ENCODE peak calls at places on chromosomes 13 and 19, in seven cellular contexts. T is HCT116, K is body of pancreas, C is heart left ventricle, I is endothelial cell of umbilical vein, J is esophagus squamous epithelium, Q is breast epithelium. D is an unnamed sample.

GRCh38 chr13:52744842-52745241 is 5.2 kb upstream of the CNMD start:
- DNase-seq in Q (no peak), T (no peak), K (no peak), I (no peak), J (no peak), C (no peak), D (no peak)

GRCh38 chr13:49217962-49218492 is 2.1 kb upstream of the MLNR start:
- DNase-seq in C (no peak), Q (no peak), K (no peak), J (no peak), I (no peak), T (no peak), D (no peak)

GRCh38 chr13:32877491-32877890 is 138.7 kb upstream of the KL start:
- DNase-seq in J (no peak), K (no peak), Q (no peak), C (no peak), T (no peak), I (no peak), D (no peak)

GRCh38 chr19:10888421-10888866 is 17.1 kb downstream of the CARM1 start:
- DNase-seq in J (no peak), T (no peak), Q (no peak), C (no peak), K (no peak), I (no peak), D (no peak)

GRCh38 chr19:1354496-1355257 is 29.0 kb upstream of the NDUFS7 start:
- DNase-seq in Q (peak; percentile 84), C (peak; percentile 94), I (peak; percentile 88), J (no peak), T (peak; percentile 60), K (peak; percentile 91), D (peak; percentile 93)

GRCh38 chr19:2315818-2316353 is 7.9 kb upstream of the LINGO3 start:
- DNase-seq in I (peak; percentile 48), K (peak; percentile 75), C (peak; percentile 81), J (no peak), T (no peak), Q (no peak), D (peak; percentile 84)

GRCh38 chr19:5078179-5078578 is 109.3 kb downstream of the KDM4B start:
- DNase-seq in I (no peak), K (no peak), C (no peak), J (no peak), T (no peak), Q (no peak), D (no peak)

GRCh38 chr19:10270180-10270615 is 722 bp upstream of the ICAM1 start:
- DNase-seq in K (peak; percentile 78), J (no peak), T (no peak), Q (no peak), I (no peak), C (peak; percentile 87), D (peak; percentile 80)

GRCh38 chr13:109509154-109509905 is 277.1 kb downstream of the IRS2 start:
- DNase-seq in T (no peak), I (no peak), K (no peak), Q (no peak), C (no peak), J (no peak), D (no peak)

GRCh38 chr19:50555033-50555432 is 13.2 kb downstream of the LRRC4B start:
- DNase-seq in I (no peak), C (no peak), K (no peak), T (no peak), Q (no peak), J (no peak), D (no peak)

GRCh38 chr13:98792321-98792720 is 39.8 kb upstream of the SLC15A1 start:
- DNase-seq in C (no peak), Q (no peak), I (no peak), K (no peak), T (no peak), J (no peak), D (no peak)

GRCh38 chr13:33372251-33372919 is 86.8 kb upstream of the STARD13 start:
- DNase-seq in I (no peak), K (no peak), C (no peak), Q (no peak), T (no peak), J (no peak), D (no peak)

GRCh38 chr19:48608798-48609263 is 2.3 kb downstream of the SPACA4 start:
- DNase-seq in J (no peak), C (no peak), Q (no peak), K (no peak), I (no peak), T (peak; percentile 66), D (no peak)

GRCh38 chr13:87680298-87680697 is 9.1 kb downstream of the SLITRK5 start:
- DNase-seq in Q (no peak), T (no peak), C (no peak), I (no peak), K (peak; percentile 16), J (no peak), D (no peak)

GRCh38 chr19:12676384-12676792 is 5.3 kb downstream of the DHPS start:
- DNase-seq in C (peak; percentile 84), I (peak; percentile 60), T (peak; percentile 67), Q (peak; percentile 57), J (no peak), K (peak; percentile 83), D (peak; percentile 85)

GRCh38 chr19:56170261-56170660 is 5.5 kb upstream of the GALP start:
- DNase-seq in C (no peak), T (no peak), I (no peak), J (no peak), Q (no peak), K (peak; percentile 67), D (no peak)

GRCh38 chr19:46761418-46761831 is 15.2 kb upstream of the STRN4 start:
- DNase-seq in Q (peak; percentile 70), C (no peak), I (no peak), J (no peak), T (no peak), K (no peak), D (no peak)

GRCh38 chr13:95714142-95714832 is 37.3 kb downstream of the DNAJC3 start:
- DNase-seq in I (no peak), Q (no peak), K (no peak), C (no peak), T (no peak), J (no peak), D (no peak)

GRCh38 chr13:74290324-74290773 is 156.1 kb upstream of the KLF12 start:
- DNase-seq in Q (peak; percentile 51), K (peak; percentile 66), C (peak; percentile 24), J (no peak), T (peak; percentile 73), I (peak; percentile 5), D (no peak)

GRCh38 chr13:70034280-70034679 is 73.3 kb upstream of the ATXN8OS start:
- DNase-seq in C (no peak), K (no peak), I (no peak), T (no peak), J (no peak), Q (no peak), D (no peak)

GRCh38 chr19:42075364-42075615 is 676 bp upstream of the ZNF574 start:
- DNase-seq in I (no peak), T (no peak), K (no peak), C (no peak), J (no peak), Q (no peak), D (no peak)

GRCh38 chr13:33971305-33971819 is 153.4 kb downstream of the RFC3 start:
- DNase-seq in Q (no peak), J (no peak), C (no peak), T (no peak), I (no peak), K (no peak), D (no peak)

GRCh38 chr13:32537580-32538233 is 888 bp downstream of the N4BP2L2 start:
- DNase-seq in Q (peak; percentile 30), T (peak; percentile 6), K (peak; percentile 7), I (peak; percentile 6), J (no peak), C (peak; percentile 43), D (peak; percentile 59)

GRCh38 chr13:36999054-36999927 is at the start of gene ALG5:
- DNase-seq in K (peak; percentile 91), T (peak; percentile 72), J (peak; percentile 35), Q (peak; percentile 78), C (peak; percentile 94), I (peak; percentile 94), D (peak; percentile 93)

GRCh38 chr13:111924676-111925075 is 142.3 kb upstream of the SOX1 start:
- DNase-seq in T (no peak), K (no peak), I (no peak), J (no peak), C (no peak), Q (no peak), D (no peak)

GRCh38 chr19:13860679-13861391 is 16.1 kb upstream of the NANOS3 start:
- DNase-seq in K (no peak), J (no peak), I (no peak), Q (no peak), C (peak; percentile 27), T (no peak), D (no peak)
- H3K27ac ChIP-seq in K (no peak overlapping the region), J (peak overlapping the region; percentile 93), I (peak overlapping the region; percentile 99), Q (peak overlapping the region; percentile 89), C (peak overlapping the region; percentile 83), T (peak overlapping the region; percentile 83), D (peak overlapping the region; percentile 84)

GRCh38 chr19:23543351-23543750 is 143.7 kb downstream of the ZNF675 start:
- DNase-seq in Q (no peak), T (no peak), C (no peak), K (no peak), I (no peak), J (no peak), D (no peak)
- H3K9me3 ChIP-seq in Q (no peaks in the 10 kb centered on the region), T (no peaks in the 10 kb centered on the region), C (no peaks in the 10 kb centered on the region), K (no peaks in the 10 kb centered on the region), I (peaks cover 7% of the 10 kb centered on the region), J (no peaks in the 10 kb centered on the region), D (no peaks in the 10 kb centered on the region)

GRCh38 chr13:113437408-113438010 is 15.8 kb downstream of the ADPRHL1 start:
- DNase-seq in C (peak; percentile 15), I (no peak), Q (no peak), J (no peak), K (peak; percentile 18), T (no peak), D (peak; percentile 61)
- TF ChIP-seq POLR2A in C (no peak), I (no peak), Q (no peak), J (no peak), K (no peak), T (no peak), D (no peak)

GRCh38 chr13:41017744-41018582 is 1.2 kb downstream of the ELF1 start:
- DNase-seq in I (peak; percentile 17), C (no peak), K (no peak), T (no peak), Q (no peak), J (no peak), D (no peak)
- H3K27ac ChIP-seq in I (no peak overlapping the region), C (peak overlapping the region; percentile 51), K (peak overlapping the region; percentile 39), T (peak overlapping the region; percentile 64), Q (peak overlapping the region; percentile 70), J (peak overlapping the region; percentile 92), D (peak overlapping the region; percentile 65)

GRCh38 chr19:14961956-14962685 is 17.5 kb downstream of the SLC1A6 start:
- DNase-seq in C (no peak), J (no peak), T (no peak), K (no peak), I (no peak), Q (no peak), D (no peak)
- H3K9me3 ChIP-seq in C (peaks cover 9% of the 10 kb centered on the region), J (no peaks in the 10 kb centered on the region), T (peaks cover 9% of the 10 kb centered on the region), K (peaks cover 10% of the 10 kb centered on the region), I (peaks cover 5% of the 10 kb centered on the region), Q (peaks cover 39% of the 10 kb centered on the region), D (no peaks in the 10 kb centered on the region)

GRCh38 chr19:45692187-45693111 is at the start of gene QPCTL:
- DNase-seq in K (peak; percentile 100), J (peak; percentile 98), I (peak; percentile 100), Q (peak; percentile 99), C (peak; percentile 98), T (peak; percentile 99), D (peak; percentile 99)
- TF ChIP-seq POLR2A in K (peak; percentile 83), J (peak; percentile 79), I (peak; percentile 76), Q (no peak), C (peak; percentile 74), T (peak; percentile 61), D (peak; percentile 85)

D was measured in right lobe of liver.